ENCODE peak calls at places on chromosomes 1 and 21, in six cellular contexts. L is AG04450, T is esophagus muscularis mucosa, O is A673, P is fibroblast of lung, U is pancreas. X is an unnamed sample.

GRCh38 chr1:203176744-203177460 is 1.3 kb upstream of the MYBPH start:
- DNase-seq in L (no peak), T (no peak), O (no peak), P (no peak), U (no peak), X (no peak)

GRCh38 chr1:164605254-164606091 is 46.5 kb downstream of the PBX1 start:
- DNase-seq in L (no peak), T (no peak), O (no peak), P (no peak), U (no peak), X (no peak)

GRCh38 chr1:92736395-92736794 is 48.5 kb downstream of the EVI5 start:
- DNase-seq in L (no peak), T (no peak), O (peak), P (no peak), U (no peak), X (no peak)

GRCh38 chr1:95278173-95278988 is 44.4 kb downstream of the RWDD3 start:
- DNase-seq in L (no peak), T (no peak), O (no peak), P (no peak), U (no peak), X (no peak)

GRCh38 chr1:69553726-69554125 is 14.0 kb upstream of the LRRC7 start:
- DNase-seq in L (no peak), T (no peak), O (no peak), P (no peak), U (no peak), X (no peak)

GRCh38 chr1:113931456-113931855 is 2.3 kb downstream of the HIPK1 start:
- DNase-seq in L (peak), T (no peak), O (no peak), P (peak), U (no peak), X (peak)

GRCh38 chr1:171134194-171134924 is 43.7 kb downstream of the FMO3 start:
- DNase-seq in L (no peak), T (no peak), O (peak), P (peak), U (no peak), X (no peak)

GRCh38 chr1:196115641-196116040 is 492.6 kb downstream of the KCNT2 start:
- DNase-seq in L (peak), T (no peak), O (peak), P (peak), U (peak), X (no peak)

GRCh38 chr1:154129392-154129970 is 25.4 kb downstream of the NUP210L start:
- DNase-seq in L (no peak), T (no peak), O (no peak), P (peak), U (no peak), X (no peak)

GRCh38 chr1:217313096-217313495 is 317.8 kb downstream of the GPATCH2 start:
- DNase-seq in L (no peak), T (no peak), O (no peak), P (no peak), U (no peak), X (no peak)

GRCh38 chr1:177065430-177065829 is 99.1 kb downstream of the ASTN1 start:
- DNase-seq in L (no peak), T (no peak), O (peak), P (no peak), U (no peak), X (no peak)

GRCh38 chr1:244106837-244107491 is 55.9 kb downstream of the ZBTB18 start:
- DNase-seq in L (no peak), T (no peak), O (no peak), P (no peak), U (no peak), X (no peak)

GRCh38 chr1:227489572-227489971 is 73.8 kb upstream of the ZNF678 start:
- DNase-seq in L (no peak), T (peak), O (no peak), P (no peak), U (no peak), X (no peak)

GRCh38 chr1:38918568-38918967 is 23.1 kb downstream of the RHBDL2 start:
- DNase-seq in L (no peak), T (no peak), O (no peak), P (no peak), U (no peak), X (no peak)

GRCh38 chr1:34842952-34843371 is 16.6 kb downstream of the SMIM12 start:
- DNase-seq in L (no peak), T (no peak), O (no peak), P (no peak), U (no peak), X (no peak)

GRCh38 chr1:86948212-86948611 is 33.8 kb downstream of the HS2ST1 start:
- DNase-seq in L (no peak), T (no peak), O (no peak), P (peak), U (no peak), X (no peak)

GRCh38 chr1:87696483-87696882 is 367.8 kb downstream of the LMO4 start:
- DNase-seq in L (no peak), T (no peak), O (no peak), P (no peak), U (no peak), X (no peak)

GRCh38 chr1:228848406-228848805 is 113.1 kb downstream of the RHOU start:
- DNase-seq in L (no peak), T (peak), O (no peak), P (no peak), U (no peak), X (no peak)

GRCh38 chr21:43645987-43646386 is 13.3 kb downstream of the HSF2BP start:
- DNase-seq in L (no peak), T (no peak), O (no peak), P (no peak), U (no peak), X (no peak)

GRCh38 chr1:30106125-30106524 is 617.3 kb downstream of the MATN1 start:
- DNase-seq in L (no peak), T (no peak), O (peak), P (peak), U (no peak), X (no peak)

GRCh38 chr1:110872745-110873435 is at the start of gene CD53:
- DNase-seq in L (no peak), T (no peak), O (peak), P (no peak), U (no peak), X (no peak)

GRCh38 chr1:13770769-13771168 is 70.8 kb downstream of the PRDM2 start:
- DNase-seq in L (no peak), T (no peak), O (no peak), P (no peak), U (no peak), X (no peak)

GRCh38 chr1:174160603-174161002 is 1.3 kb downstream of the RABGAP1L start:
- DNase-seq in L (no peak), T (no peak), O (no peak), P (no peak), U (no peak), X (no peak)

GRCh38 chr21:33875026-33875695 is 40.4 kb downstream of the ATP5PO start:
- DNase-seq in L (no peak), T (no peak), O (no peak), P (no peak), U (no peak), X (no peak)

GRCh38 chr1:98086796-98087195 is 166.0 kb upstream of the DPYD start:
- DNase-seq in L (peak), T (no peak), O (peak), P (peak), U (no peak), X (peak)

DNA sequence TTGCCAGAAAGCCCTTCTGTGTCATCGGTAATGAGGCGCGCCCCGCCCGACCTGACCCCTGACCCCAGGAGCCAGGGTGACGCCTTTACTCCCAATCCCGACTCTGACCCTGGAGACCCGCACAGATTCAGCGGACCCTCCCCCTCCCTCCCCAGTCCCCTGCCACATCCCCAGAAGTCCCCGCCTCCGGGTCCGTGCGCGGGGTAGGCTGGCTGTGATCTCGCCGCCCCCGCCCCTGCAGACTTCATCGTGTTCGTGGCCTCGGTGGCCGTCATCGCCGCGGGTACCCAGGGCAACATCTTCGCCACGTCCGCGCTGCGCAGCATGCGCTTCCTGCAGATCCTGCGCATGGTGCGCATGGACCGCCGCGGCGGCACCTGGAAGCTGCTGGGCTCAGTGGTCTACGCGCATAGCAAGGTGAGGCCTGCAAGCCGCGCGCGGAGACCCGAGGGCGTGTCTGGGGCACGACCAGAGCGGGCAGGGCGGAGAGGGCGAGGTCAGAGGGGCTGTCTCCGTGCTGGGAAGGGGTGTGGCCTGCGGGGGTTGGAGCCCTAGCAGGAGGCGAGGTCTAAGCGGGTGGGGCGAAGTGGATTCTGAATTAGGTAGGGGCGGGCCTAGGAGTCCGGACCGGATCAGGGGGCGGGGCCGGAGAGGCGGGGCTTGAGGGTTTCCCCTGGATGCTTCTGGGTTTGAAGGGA is 34.8 kb downstream of the KCNQ4 start:
- DNase-seq in L (no peak), T (no peak), O (peak), P (peak), U (peak), X (no peak)
- H3K4me3 ChIP-seq in L (peak), T (peak), O (peak), P (no peak), U (no peak), X (peak)

GRCh38 chr1:233912447-233912846 is 8.0 kb downstream of the SLC35F3 start:
- DNase-seq in L (no peak), T (no peak), O (no peak), P (no peak), U (no peak), X (no peak)

GRCh38 chr1:233912909-233913308 is 8.4 kb downstream of the SLC35F3 start:
- DNase-seq in L (no peak), T (no peak), O (no peak), P (peak), U (no peak), X (no peak)

GRCh38 chr1:233919786-233920185 is 15.3 kb downstream of the SLC35F3 start:
- DNase-seq in L (no peak), T (no peak), O (no peak), P (no peak), U (no peak), X (no peak)

DNA sequence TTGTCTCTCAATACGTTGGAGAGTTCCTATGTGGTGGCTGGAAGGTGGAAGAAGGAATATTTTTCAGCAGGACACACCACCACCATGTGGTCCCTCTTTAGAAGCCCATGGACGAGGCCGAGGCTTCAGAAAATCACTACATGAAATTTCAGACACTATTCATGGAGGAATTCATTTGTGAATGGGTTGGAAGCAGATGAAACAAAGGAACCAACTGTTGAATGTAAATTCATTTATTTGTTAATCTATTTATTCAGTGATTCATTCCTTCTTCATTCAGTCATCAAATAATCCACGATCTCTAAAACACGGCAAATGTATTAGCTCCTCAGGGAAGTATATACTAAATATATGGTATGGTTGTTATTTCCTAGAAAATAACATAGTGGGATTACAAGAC is 12.2 kb downstream of the SLC35F3 start:
- DNase-seq in L (no peak), T (no peak), O (no peak), P (peak), U (no peak), X (no peak)
- TF ChIP-seq CTCF in L (no peak), T (no peak), O (no peak), P (no peak), U (no peak), X (no peak)

DNA sequence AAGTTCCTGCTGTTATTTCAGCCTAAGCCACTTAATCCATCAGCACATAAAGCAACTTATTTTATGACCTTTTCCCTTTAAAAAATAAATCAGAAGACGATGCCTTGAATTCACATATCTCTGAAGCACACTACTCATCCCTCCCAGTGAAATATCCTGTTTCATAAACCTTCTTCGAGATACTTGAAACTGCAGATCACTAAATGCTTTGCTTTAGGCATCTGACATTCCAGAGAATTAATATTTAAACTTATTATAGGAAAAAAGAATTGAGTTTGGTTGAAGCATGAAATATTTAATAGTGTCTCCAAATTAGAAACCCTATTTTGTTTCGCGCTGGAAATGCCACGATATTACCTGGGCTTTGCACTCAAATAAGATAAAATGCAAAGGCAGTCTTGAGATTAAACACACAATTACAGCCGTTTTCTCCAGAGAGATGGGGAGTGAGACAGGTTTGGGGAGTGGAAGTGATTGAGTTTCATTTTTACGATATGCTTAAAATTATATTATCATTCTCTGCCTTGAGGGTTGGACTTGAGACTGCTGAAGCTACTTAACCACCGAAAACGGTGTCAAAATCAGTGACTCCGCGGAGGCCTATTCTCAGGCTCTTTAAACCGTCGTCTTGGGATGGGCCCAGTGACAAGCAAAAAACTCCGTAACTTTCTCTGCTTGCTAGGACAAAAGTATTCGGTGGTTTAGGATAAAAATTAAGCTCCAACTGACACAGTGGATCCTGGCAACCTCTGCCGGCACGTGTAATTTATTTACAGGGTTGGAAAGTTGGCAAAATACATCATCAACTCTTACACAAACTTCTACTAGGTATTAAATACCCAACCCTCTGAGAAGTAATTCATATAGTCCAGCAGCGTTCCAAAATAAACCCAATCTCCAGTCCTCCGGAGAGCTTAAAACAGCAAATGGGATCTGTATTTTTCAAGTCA is 9.2 kb downstream of the GLIS1 start:
- DNase-seq in L (no peak), T (no peak), O (no peak), P (no peak), U (no peak), X (no peak)
- H3K4me3 ChIP-seq in L (no peak), T (no peak), O (no peak), P (no peak), U (no peak), X (peak)

DNA sequence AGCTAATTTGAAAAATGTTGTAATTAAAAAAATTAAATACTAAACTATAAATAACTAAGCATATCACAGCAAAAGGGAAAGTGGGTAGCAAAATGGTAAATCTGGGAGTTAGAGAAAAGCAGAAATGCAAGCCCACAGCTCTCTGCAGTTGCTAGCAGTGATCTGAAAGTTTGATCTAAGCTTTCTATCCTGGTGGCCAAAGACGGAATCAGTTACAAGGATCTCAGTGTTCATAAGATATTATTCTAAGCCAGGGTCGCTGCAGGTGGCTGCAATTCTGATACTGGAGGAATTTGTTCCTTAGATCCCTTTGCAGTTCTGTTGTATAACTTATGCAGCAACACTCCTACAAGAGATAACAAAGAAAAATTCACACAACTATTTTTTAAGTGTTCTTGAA is 363.7 kb downstream of the SETD4 start:
- DNase-seq in L (no peak), T (no peak), O (no peak), P (no peak), U (no peak), X (no peak)
- TF ChIP-seq CTCF in L (peak), T (no peak), O (no peak), P (peak), U (no peak), X (no peak)

DNA sequence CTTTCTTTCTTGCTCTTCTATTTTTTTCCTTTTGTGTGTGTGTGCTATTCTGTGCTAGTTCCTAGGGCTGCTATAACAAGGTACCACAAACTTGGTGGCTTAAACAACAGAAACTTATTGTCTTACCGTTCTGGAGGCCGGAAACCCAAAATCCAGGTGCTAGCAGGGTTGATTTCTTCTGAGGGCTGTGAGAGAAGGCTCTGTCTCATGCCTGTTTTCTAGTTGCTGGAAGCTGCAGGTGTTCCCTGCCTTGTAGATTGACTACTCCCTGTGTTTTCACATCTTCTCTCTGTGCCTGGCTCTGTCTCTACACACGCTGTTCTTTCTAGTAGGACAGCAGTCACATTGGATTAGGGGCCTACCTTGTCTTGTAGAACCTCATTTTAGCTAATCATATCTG is 150.9 kb upstream of the DSCAM start:
- DNase-seq in L (no peak), T (no peak), O (no peak), P (no peak), U (no peak), X (no peak)
- H3K4me3 ChIP-seq in L (no peak), T (no peak), O (no peak), P (no peak), U (no peak), X (no peak)

GRCh38 chr1:51313268-51313852 is 17.0 kb downstream of the TTC39A start:
- DNase-seq in L (no peak), T (no peak), O (peak), P (no peak), U (no peak), X (no peak)
- TF ChIP-seq CTCF in L (peak), T (no peak), O (peak), P (peak), U (peak), X (no peak)

GRCh38 chr1:158019177-158019868 is 25.9 kb downstream of the KIRREL1 start:
- DNase-seq in L (peak), T (no peak), O (peak), P (peak), U (no peak), X (peak)
- H3K4me3 ChIP-seq in L (peak), T (peak), O (no peak), P (peak), U (no peak), X (peak)

GRCh38 chr1:66711420-66711819 is 40.8 kb upstream of the DYNLT5 start:
- DNase-seq in L (no peak), T (no peak), O (no peak), P (peak), U (no peak), X (no peak)
- TF ChIP-seq CTCF in L (no peak), T (no peak), O (peak), P (peak), U (no peak), X (peak)